ENCODE peak calls at places on chromosomes 6 and 20, in seven cellular contexts. Z is cardiac fibroblast, F is thyroid gland, Q is lower leg skin, K is neural progenitor cell, I is fibroblast of lung, R is keratinocyte. B is an unnamed sample.

GRCh38 chr6:72414648-72415047 is 207.2 kb upstream of the KCNQ5 start:
- DNase-seq in K (no peak), R (no peak), I (no peak), Q (no peak), F (no peak), Z (no peak), B (no peak)

GRCh38 chr6:39841923-39842322 is 49.7 kb downstream of the DAAM2 start:
- DNase-seq in Z (no peak), I (peak; percentile 71), Q (no peak), R (no peak), F (peak; percentile 81), K (no peak), B (no peak)

GRCh38 chr6:42735976-42736375 is 9.9 kb downstream of the TBCC start:
- DNase-seq in Z (no peak), F (no peak), R (no peak), I (no peak), K (no peak), Q (no peak), B (no peak)

GRCh38 chr20:51629399-51630058 is 87.0 kb upstream of the NFATC2 start:
- DNase-seq in F (no peak), I (no peak), Q (no peak), R (no peak), Z (no peak), K (no peak), B (no peak)

GRCh38 chr6:53066874-53067273 is 1.7 kb downstream of the FBXO9 start:
- DNase-seq in R (no peak), K (no peak), F (no peak), I (no peak), Z (no peak), Q (no peak), B (no peak)

GRCh38 chr20:23287366-23288190 is 63.0 kb upstream of the NXT1 start:
- DNase-seq in Z (no peak), R (no peak), F (no peak), K (no peak), Q (no peak), I (no peak), B (no peak)

GRCh38 chr6:161540532-161540931 is 266.7 kb upstream of the AGPAT4 start:
- DNase-seq in Q (no peak), F (no peak), K (no peak), I (no peak), R (no peak), Z (no peak), B (no peak)

GRCh38 chr6:3751730-3752537 is 421 bp upstream of the PXDC1 start:
- DNase-seq in Q (peak; percentile 89), I (peak; percentile 93), R (no peak), K (peak; percentile 91), F (peak; percentile 95), Z (peak; percentile 91), B (peak; percentile 86)

GRCh38 chr6:135555550-135555949 is 58.0 kb upstream of the AHI1 start:
- DNase-seq in R (no peak), Q (no peak), I (no peak), F (no peak), Z (no peak), K (no peak), B (no peak)

GRCh38 chr6:95366414-95366813 is 210.9 kb upstream of the MANEA start:
- DNase-seq in Z (no peak), I (no peak), K (no peak), F (no peak), R (no peak), Q (no peak), B (no peak)

GRCh38 chr6:56842602-56843475 is 112.1 kb upstream of the BEND6 start:
- DNase-seq in F (peak; percentile 19), Z (peak; percentile 81), I (peak; percentile 68), K (no peak), R (no peak), Q (no peak), B (no peak)

GRCh38 chr20:549720-550496 is 6.3 kb upstream of the CSNK2A1 start:
- DNase-seq in Z (no peak), I (no peak), R (no peak), K (no peak), F (no peak), Q (no peak), B (no peak)

GRCh38 chr6:30325873-30326445 is 768 bp upstream of the TRIM39 start:
- DNase-seq in Q (peak; percentile 49), R (no peak), F (peak; percentile 62), K (peak; percentile 81), I (peak; percentile 86), Z (peak; percentile 86), B (no peak)

GRCh38 chr6:4732691-4733315 is 43.4 kb upstream of the CDYL start:
- DNase-seq in Q (peak; percentile 23), K (peak; percentile 55), I (peak; percentile 96), R (peak; percentile 93), F (peak; percentile 60), Z (peak; percentile 96), B (peak; percentile 66)

GRCh38 chr6:163643866-163644265 is 229.3 kb downstream of the QKI start:
- DNase-seq in I (no peak), R (no peak), Q (no peak), K (no peak), F (no peak), Z (no peak), B (no peak)

GRCh38 chr6:32637219-32637880 is at the start of gene HLA-DQA1:
- DNase-seq in Q (peak; percentile 20), K (no peak), F (no peak), I (no peak), R (no peak), Z (no peak), B (no peak)

GRCh38 chr20:54321688-54322087 is 113.8 kb downstream of the PFDN4 start:
- DNase-seq in Z (no peak), K (no peak), F (no peak), Q (no peak), R (no peak), I (no peak), B (no peak)

GRCh38 chr20:54324041-54324440 is 116.2 kb downstream of the PFDN4 start:
- DNase-seq in Q (no peak), F (no peak), Z (no peak), R (no peak), I (no peak), K (no peak), B (no peak)

GRCh38 chr20:54323227-54323734 is 115.4 kb downstream of the PFDN4 start:
- DNase-seq in K (no peak), R (no peak), I (no peak), Z (peak; percentile 9), Q (no peak), F (no peak), B (no peak)

GRCh38 chr20:54320148-54320607 is 112.3 kb downstream of the PFDN4 start:
- DNase-seq in I (peak; percentile 25), F (no peak), Q (no peak), Z (peak; percentile 60), R (no peak), K (peak; percentile 7), B (no peak)

GRCh38 chr20:54318892-54319291 is 111.0 kb downstream of the PFDN4 start:
- DNase-seq in Q (no peak), R (no peak), K (no peak), Z (no peak), I (no peak), F (no peak), B (no peak)
- H3K4me3 ChIP-seq in Q (no peak overlapping the region), R (no peak overlapping the region), K (no peak overlapping the region), Z (no peak overlapping the region), I (no peak overlapping the region), F (no peak overlapping the region), B (no peak overlapping the region)

GRCh38 chr6:142301421-142302391 is at the start of gene ADGRG6:
- DNase-seq in I (peak; percentile 47), R (no peak), K (peak; percentile 78), Z (peak; percentile 32), Q (peak; percentile 43), F (no peak), B (no peak)
- TF ChIP-seq CTCF in I (no peak), R (no peak), K (peak; percentile 37), Z (no peak), Q (no peak), F (no peak), B (no peak)

GRCh38 chr20:54556406-54556805 is 81.0 kb downstream of the DOK5 start:
- DNase-seq in F (no peak), Q (no peak), K (no peak), I (no peak), R (no peak), Z (no peak), B (no peak)
- H3K4me3 ChIP-seq in F (no peak overlapping the region), Q (no peak overlapping the region), K (no peak overlapping the region), I (no peak overlapping the region), R (no peak overlapping the region), Z (no peak overlapping the region), B (no peak overlapping the region)

DNA sequence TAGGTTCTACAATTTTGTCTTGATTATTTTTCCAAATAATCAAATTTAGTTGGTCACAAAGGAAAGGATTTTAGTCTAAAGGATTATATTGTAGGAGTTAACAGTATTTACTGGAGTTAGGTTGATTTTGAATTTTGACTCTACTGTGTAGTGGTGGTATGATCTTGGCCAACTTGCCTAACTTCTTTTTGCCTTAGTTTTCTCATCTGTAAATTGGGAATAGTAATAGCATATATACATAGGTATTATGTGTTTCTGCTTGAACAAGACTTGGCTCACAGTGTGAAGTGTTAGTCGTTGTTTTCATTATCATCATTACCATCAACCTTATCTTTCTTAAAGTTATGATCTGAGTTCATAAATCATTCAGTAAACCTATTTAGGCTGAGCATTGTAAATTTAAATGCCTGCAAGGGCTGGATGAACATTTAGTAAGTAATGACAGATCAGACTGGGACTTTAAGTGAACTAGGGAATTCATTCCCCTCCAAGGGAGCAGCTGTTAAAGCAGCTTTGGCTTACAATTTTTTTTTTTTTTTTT is 11.2 kb downstream of the ITCH start:
- DNase-seq in I (no peak), Z (no peak), K (no peak), Q (no peak), R (no peak), F (no peak), B (no peak)
- TF ChIP-seq CTCF in I (no peak), Z (no peak), K (no peak), Q (no peak), R (no peak), F (no peak), B (no peak)

GRCh38 chr20:21087862-21088540 is 18.2 kb downstream of the LINC00237 start:
- DNase-seq in Q (no peak), Z (no peak), F (no peak), I (no peak), R (no peak), K (no peak), B (no peak)

GRCh38 chr20:21090112-21090737 is 15.9 kb downstream of the LINC00237 start:
- DNase-seq in F (no peak), K (no peak), R (no peak), Z (no peak), I (no peak), Q (no peak), B (no peak)

GRCh38 chr20:21096321-21097043 is 9.7 kb downstream of the LINC00237 start:
- DNase-seq in K (peak; percentile 54), R (no peak), I (no peak), Q (no peak), F (no peak), Z (peak; percentile 50), B (no peak)

GRCh38 chr20:21089421-21089820 is 16.7 kb downstream of the LINC00237 start:
- DNase-seq in K (no peak), R (no peak), F (no peak), Q (no peak), I (peak; percentile 11), Z (no peak), B (no peak)

DNA sequence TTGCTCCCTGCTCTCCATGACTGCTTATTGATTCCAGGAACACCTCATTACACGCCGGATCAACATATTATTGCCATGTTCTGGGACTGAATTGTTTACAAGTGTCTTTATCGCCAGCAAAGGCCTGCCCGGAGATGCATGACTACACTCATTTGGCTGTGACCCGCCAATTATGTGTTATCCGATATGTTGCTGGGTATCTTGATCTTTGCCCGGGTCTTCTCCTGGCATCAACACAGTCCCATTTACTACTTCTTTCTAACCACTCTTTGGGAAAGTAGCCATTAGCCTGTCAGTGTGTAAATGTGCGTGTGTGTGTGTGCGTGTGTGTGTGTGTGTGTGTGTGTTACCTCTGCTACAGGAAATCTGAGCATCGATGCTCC is 15.4 kb downstream of the LINC00237 start:
- DNase-seq in Q (no peak), I (no peak), R (no peak), F (no peak), K (no peak), Z (no peak), B (no peak)
- H3K4me3 ChIP-seq in Q (no peak overlapping the region), I (no peak overlapping the region), R (no peak overlapping the region), F (no peak overlapping the region), K (no peak overlapping the region), Z (no peak overlapping the region), B (no peak overlapping the region)